ENCODE peak calls at places on chromosomes 3 and 15, in eight cellular contexts. One of them, this sample, is unnamed.

GRCh38 chr3:155853214-155854146 is 747 bp downstream of the SLC33A1 start:
- DNase-seq in SK-N-SH: no peak
- DNase-seq in HepG2: peak; percentile 36
- DNase-seq in esophagus muscularis mucosa: no peak
- DNase-seq in tibial nerve: peak; percentile 7
- DNase-seq in stomach: peak; percentile 29
- DNase-seq in A549: peak; percentile 52
- DNase-seq in ovary: peak; percentile 22
- DNase-seq in this sample: peak; percentile 81

GRCh38 chr3:106514431-106514830 is 645.6 kb upstream of the CBLB start:
- DNase-seq in esophagus muscularis mucosa: no peak
- DNase-seq in A549: no peak
- DNase-seq in stomach: no peak
- DNase-seq in SK-N-SH: no peak
- DNase-seq in HepG2: no peak
- DNase-seq in ovary: no peak
- DNase-seq in tibial nerve: no peak
- DNase-seq in this sample: no peak

GRCh38 chr3:1191061-1191460 is 98.2 kb downstream of the CNTN6 start:
- DNase-seq in esophagus muscularis mucosa: no peak
- DNase-seq in A549: no peak
- DNase-seq in ovary: no peak
- DNase-seq in stomach: no peak
- DNase-seq in SK-N-SH: no peak
- DNase-seq in tibial nerve: no peak
- DNase-seq in HepG2: no peak
- DNase-seq in this sample: no peak

GRCh38 chr15:71329041-71329440 is 213.8 kb downstream of the THSD4 start:
- DNase-seq in esophagus muscularis mucosa: no peak
- DNase-seq in HepG2: no peak
- DNase-seq in tibial nerve: no peak
- DNase-seq in ovary: peak; percentile 22
- DNase-seq in stomach: no peak
- DNase-seq in A549: no peak
- DNase-seq in SK-N-SH: no peak
- DNase-seq in this sample: no peak

GRCh38 chr3:66199089-66199473 is 21.7 kb upstream of the SLC25A26 start:
- DNase-seq in ovary: no peak
- DNase-seq in A549: no peak
- DNase-seq in tibial nerve: no peak
- DNase-seq in stomach: no peak
- DNase-seq in esophagus muscularis mucosa: peak; percentile 72
- DNase-seq in SK-N-SH: no peak
- DNase-seq in HepG2: peak; percentile 4
- DNase-seq in this sample: no peak

GRCh38 chr3:29176501-29176900 is 104.4 kb upstream of the RBMS3 start:
- DNase-seq in SK-N-SH: peak; percentile 8
- DNase-seq in A549: no peak
- DNase-seq in esophagus muscularis mucosa: no peak
- DNase-seq in tibial nerve: no peak
- DNase-seq in stomach: no peak
- DNase-seq in ovary: no peak
- DNase-seq in HepG2: no peak
- DNase-seq in this sample: no peak

GRCh38 chr3:194121881-194122280 is 14.1 kb upstream of the HES1 start:
- DNase-seq in stomach: no peak
- DNase-seq in HepG2: peak; percentile 82
- DNase-seq in ovary: no peak
- DNase-seq in SK-N-SH: no peak
- DNase-seq in A549: peak; percentile 49
- DNase-seq in esophagus muscularis mucosa: no peak
- DNase-seq in tibial nerve: no peak
- DNase-seq in this sample: no peak

GRCh38 chr15:96359772-96360498 is 29.4 kb downstream of the NR2F2 start:
- DNase-seq in HepG2: no peak
- DNase-seq in esophagus muscularis mucosa: no peak
- DNase-seq in tibial nerve: peak; percentile 42
- DNase-seq in SK-N-SH: peak; percentile 24
- DNase-seq in ovary: peak; percentile 75
- DNase-seq in stomach: peak; percentile 67
- DNase-seq in A549: no peak
- DNase-seq in this sample: peak; percentile 79

GRCh38 chr3:48897401-48898376 is 993 bp downstream of the SLC25A20 start:
- DNase-seq in tibial nerve: no peak
- DNase-seq in esophagus muscularis mucosa: no peak
- DNase-seq in HepG2: peak; percentile 89
- DNase-seq in A549: no peak
- DNase-seq in ovary: no peak
- DNase-seq in stomach: no peak
- DNase-seq in SK-N-SH: no peak
- DNase-seq in this sample: peak; percentile 64

GRCh38 chr3:25547928-25548327 is 116.8 kb downstream of the TOP2B start:
- DNase-seq in stomach: no peak
- DNase-seq in tibial nerve: no peak
- DNase-seq in esophagus muscularis mucosa: no peak
- DNase-seq in SK-N-SH: no peak
- DNase-seq in ovary: no peak
- DNase-seq in HepG2: no peak
- DNase-seq in A549: no peak
- DNase-seq in this sample: no peak

DNA sequence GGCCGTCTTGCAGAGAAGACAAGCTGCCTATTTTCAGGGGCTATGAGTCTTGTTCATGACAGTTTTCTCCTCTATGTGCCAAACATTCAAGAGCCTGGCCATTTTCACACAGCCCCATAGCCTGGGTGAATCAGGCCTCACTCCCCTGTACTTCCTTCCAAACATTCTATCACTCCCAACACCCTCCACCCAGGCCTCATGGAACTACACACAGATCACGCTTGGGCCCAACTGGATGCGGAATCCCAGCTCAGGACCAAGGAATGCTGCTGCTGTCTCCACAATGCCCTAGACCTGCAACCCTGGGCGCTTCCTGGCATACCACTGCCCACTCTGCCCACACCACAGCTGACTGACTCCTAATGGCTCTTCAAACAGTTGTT is 39.4 kb upstream of the PCSK6 start:
- DNase-seq in A549: no peak
- DNase-seq in HepG2: no peak
- DNase-seq in esophagus muscularis mucosa: peak; percentile 91
- DNase-seq in ovary: no peak
- DNase-seq in tibial nerve: no peak
- DNase-seq in stomach: no peak
- DNase-seq in SK-N-SH: peak; percentile 5
- DNase-seq in this sample: no peak
- TF ChIP-seq EP300 in A549: no peak
- TF ChIP-seq EP300 in HepG2: no peak
- TF ChIP-seq EP300 in esophagus muscularis mucosa: no peak
- TF ChIP-seq EP300 in ovary: no peak
- TF ChIP-seq EP300 in tibial nerve: no peak
- TF ChIP-seq EP300 in stomach: no peak
- TF ChIP-seq EP300 in SK-N-SH: no peak
- TF ChIP-seq EP300 in this sample: no peak

GRCh38 chr3:53748512-53749271 is 97.5 kb downstream of the CHDH start:
- DNase-seq in HepG2: no peak
- DNase-seq in esophagus muscularis mucosa: no peak
- DNase-seq in ovary: no peak
- DNase-seq in SK-N-SH: no peak
- DNase-seq in tibial nerve: no peak
- DNase-seq in A549: no peak
- DNase-seq in stomach: no peak
- DNase-seq in this sample: no peak
- TF ChIP-seq EP300 in HepG2: no peak
- TF ChIP-seq EP300 in esophagus muscularis mucosa: no peak
- TF ChIP-seq EP300 in ovary: no peak
- TF ChIP-seq EP300 in SK-N-SH: no peak
- TF ChIP-seq EP300 in tibial nerve: peak; percentile 48
- TF ChIP-seq EP300 in A549: no peak
- TF ChIP-seq EP300 in stomach: no peak
- TF ChIP-seq EP300 in this sample: no peak

DNA sequence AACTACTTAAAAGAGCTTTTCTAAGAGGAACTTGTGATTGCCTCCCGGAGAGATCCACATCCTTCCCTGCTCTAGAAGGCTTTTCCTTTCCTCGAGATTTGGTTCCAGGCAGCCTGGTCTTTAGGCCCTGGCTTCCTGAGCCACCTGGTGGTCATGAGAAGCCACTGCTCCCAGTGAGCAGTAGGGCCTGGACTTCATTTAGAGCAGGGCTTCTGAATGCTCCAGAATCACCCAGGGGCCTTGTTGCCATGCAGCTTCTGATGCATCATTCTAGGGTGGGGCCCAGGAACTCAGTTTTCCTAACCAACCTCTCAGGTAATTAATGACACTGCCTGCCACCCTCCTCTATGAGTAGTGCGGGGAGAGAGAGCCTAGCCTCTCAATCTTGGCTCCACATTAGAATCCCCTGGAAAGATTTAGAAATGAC is 29.6 kb downstream of the PSMD6 start:
- DNase-seq in stomach: peak; percentile 68
- DNase-seq in esophagus muscularis mucosa: no peak
- DNase-seq in A549: peak; percentile 64
- DNase-seq in HepG2: peak; percentile 50
- DNase-seq in tibial nerve: peak; percentile 63
- DNase-seq in SK-N-SH: peak; percentile 82
- DNase-seq in ovary: peak; percentile 68
- DNase-seq in this sample: peak; percentile 74
- TF ChIP-seq EP300 in stomach: no peak
- TF ChIP-seq EP300 in esophagus muscularis mucosa: no peak
- TF ChIP-seq EP300 in A549: no peak
- TF ChIP-seq EP300 in HepG2: no peak
- TF ChIP-seq EP300 in tibial nerve: peak; percentile 69
- TF ChIP-seq EP300 in SK-N-SH: no peak
- TF ChIP-seq EP300 in ovary: no peak
- TF ChIP-seq EP300 in this sample: no peak

GRCh38 chr3:150291515-150291914 is 116.6 kb upstream of the TSC22D2 start:
- DNase-seq in stomach: no peak
- DNase-seq in tibial nerve: no peak
- DNase-seq in SK-N-SH: no peak
- DNase-seq in A549: no peak
- DNase-seq in ovary: no peak
- DNase-seq in esophagus muscularis mucosa: no peak
- DNase-seq in HepG2: no peak
- DNase-seq in this sample: no peak

GRCh38 chr3:150286390-150287147 is 121.5 kb upstream of the TSC22D2 start:
- DNase-seq in HepG2: peak; percentile 44
- DNase-seq in tibial nerve: no peak
- DNase-seq in SK-N-SH: peak; percentile 32
- DNase-seq in ovary: no peak
- DNase-seq in stomach: no peak
- DNase-seq in esophagus muscularis mucosa: no peak
- DNase-seq in A549: peak; percentile 47
- DNase-seq in this sample: no peak
- TF ChIP-seq EP300 in HepG2: no peak
- TF ChIP-seq EP300 in tibial nerve: no peak
- TF ChIP-seq EP300 in SK-N-SH: no peak
- TF ChIP-seq EP300 in ovary: no peak
- TF ChIP-seq EP300 in stomach: no peak
- TF ChIP-seq EP300 in esophagus muscularis mucosa: no peak
- TF ChIP-seq EP300 in A549: no peak
- TF ChIP-seq EP300 in this sample: no peak

GRCh38 chr3:31550452-31551251 is 17.9 kb downstream of the STT3B start:
- DNase-seq in ovary: no peak
- DNase-seq in SK-N-SH: peak; percentile 43
- DNase-seq in esophagus muscularis mucosa: no peak
- DNase-seq in A549: peak; percentile 34
- DNase-seq in tibial nerve: peak; percentile 48
- DNase-seq in stomach: no peak
- DNase-seq in HepG2: peak; percentile 20
- DNase-seq in this sample: no peak
- TF ChIP-seq EP300 in ovary: no peak
- TF ChIP-seq EP300 in SK-N-SH: no peak
- TF ChIP-seq EP300 in esophagus muscularis mucosa: no peak
- TF ChIP-seq EP300 in A549: no peak
- TF ChIP-seq EP300 in tibial nerve: no peak
- TF ChIP-seq EP300 in stomach: no peak
- TF ChIP-seq EP300 in HepG2: no peak
- TF ChIP-seq EP300 in this sample: no peak

GRCh38 chr3:41369838-41370237 is 170.5 kb downstream of the CTNNB1 start:
- DNase-seq in tibial nerve: no peak
- DNase-seq in HepG2: no peak
- DNase-seq in SK-N-SH: peak; percentile 44
- DNase-seq in ovary: no peak
- DNase-seq in stomach: no peak
- DNase-seq in A549: no peak
- DNase-seq in esophagus muscularis mucosa: no peak
- DNase-seq in this sample: no peak

GRCh38 chr3:41364736-41365135 is 165.4 kb downstream of the CTNNB1 start:
- DNase-seq in A549: no peak
- DNase-seq in tibial nerve: no peak
- DNase-seq in ovary: no peak
- DNase-seq in HepG2: no peak
- DNase-seq in stomach: no peak
- DNase-seq in SK-N-SH: no peak
- DNase-seq in esophagus muscularis mucosa: no peak
- DNase-seq in this sample: no peak

GRCh38 chr3:41365973-41366372 is 166.7 kb downstream of the CTNNB1 start:
- DNase-seq in HepG2: no peak
- DNase-seq in A549: no peak
- DNase-seq in esophagus muscularis mucosa: no peak
- DNase-seq in stomach: no peak
- DNase-seq in ovary: no peak
- DNase-seq in tibial nerve: no peak
- DNase-seq in SK-N-SH: no peak
- DNase-seq in this sample: no peak

GRCh38 chr3:41362638-41363559 is 163.6 kb downstream of the CTNNB1 start:
- DNase-seq in HepG2: peak; percentile 18
- DNase-seq in SK-N-SH: peak; percentile 39
- DNase-seq in A549: no peak
- DNase-seq in stomach: no peak
- DNase-seq in tibial nerve: no peak
- DNase-seq in esophagus muscularis mucosa: no peak
- DNase-seq in ovary: no peak
- DNase-seq in this sample: no peak

DNA sequence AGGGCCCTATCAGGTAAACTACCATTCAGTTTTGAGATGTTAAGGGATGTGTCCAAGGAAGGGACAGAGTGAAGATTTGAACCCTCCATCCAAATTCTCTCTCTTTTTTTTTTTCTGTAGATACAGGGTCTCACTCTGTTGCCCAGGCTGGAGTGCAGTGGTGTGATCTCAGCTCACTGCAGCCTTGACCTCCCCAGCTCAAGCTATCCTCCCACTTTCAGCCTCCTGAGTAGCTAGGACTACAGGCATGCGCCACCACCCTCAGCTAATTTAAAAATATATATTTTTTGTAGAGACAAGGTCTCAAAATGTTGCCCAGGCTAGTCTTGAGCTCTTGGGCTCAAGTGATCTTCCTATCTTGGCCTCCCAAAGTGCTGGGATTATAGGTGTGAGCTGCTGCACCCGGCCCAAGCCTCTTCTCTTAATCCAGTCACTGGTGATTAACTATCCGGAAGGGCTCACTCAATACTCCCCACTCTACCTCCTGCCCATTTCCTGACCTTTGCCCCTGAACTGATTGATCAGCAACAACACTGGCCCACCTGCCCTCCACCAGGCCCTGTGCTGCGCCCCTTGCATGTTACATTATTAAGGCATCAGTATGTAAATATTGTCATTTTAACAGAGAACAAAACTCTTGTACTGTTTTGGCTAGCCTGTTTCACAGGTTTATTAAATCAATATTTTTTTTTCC is 164.7 kb downstream of the CTNNB1 start:
- DNase-seq in HepG2: peak; percentile 72
- DNase-seq in tibial nerve: no peak
- DNase-seq in ovary: no peak
- DNase-seq in SK-N-SH: no peak
- DNase-seq in stomach: no peak
- DNase-seq in A549: no peak
- DNase-seq in esophagus muscularis mucosa: no peak
- DNase-seq in this sample: no peak
- TF ChIP-seq EP300 in HepG2: no peak
- TF ChIP-seq EP300 in tibial nerve: no peak
- TF ChIP-seq EP300 in ovary: no peak
- TF ChIP-seq EP300 in SK-N-SH: no peak
- TF ChIP-seq EP300 in stomach: no peak
- TF ChIP-seq EP300 in A549: no peak
- TF ChIP-seq EP300 in esophagus muscularis mucosa: no peak
- TF ChIP-seq EP300 in this sample: no peak

GRCh38 chr15:81948142-81948709 is 97.6 kb downstream of the MEX3B start:
- DNase-seq in A549: no peak
- DNase-seq in esophagus muscularis mucosa: no peak
- DNase-seq in stomach: no peak
- DNase-seq in ovary: no peak
- DNase-seq in HepG2: no peak
- DNase-seq in tibial nerve: no peak
- DNase-seq in SK-N-SH: no peak
- DNase-seq in this sample: no peak
- TF ChIP-seq EP300 in A549: no peak
- TF ChIP-seq EP300 in esophagus muscularis mucosa: no peak
- TF ChIP-seq EP300 in stomach: no peak
- TF ChIP-seq EP300 in ovary: no peak
- TF ChIP-seq EP300 in HepG2: no peak
- TF ChIP-seq EP300 in tibial nerve: no peak
- TF ChIP-seq EP300 in SK-N-SH: no peak
- TF ChIP-seq EP300 in this sample: no peak